ENCODE peak calls at places on chromosomes 2 and 18, in seven cellular contexts. O is cardiac muscle cell, E is progenitor cell of endocrine pancreas, W is dorsolateral prefrontal cortex, K is HFFc6, F is K562, U is lower lobe of right lung. D is an unnamed sample.
A peak's percentile ranks its signal among the peaks of the same experiment; 100 is the strongest.

GRCh38 chr2:172806426-172807008 is 70.9 kb downstream of the RAPGEF4 start:
- DNase-seq in O (peak; percentile 76), U (no peak), F (peak; percentile 30), E (no peak), W (no peak), K (peak; percentile 45), D (no peak)

GRCh38 chr18:45938488-45938935 is 28.6 kb downstream of the EPG5 start:
- DNase-seq in K (no peak), W (no peak), U (no peak), O (no peak), F (no peak), E (no peak), D (no peak)

GRCh38 chr2:5546176-5546575 is 146.0 kb upstream of the SOX11 start:
- DNase-seq in E (no peak), F (no peak), W (no peak), U (no peak), K (no peak), O (no peak), D (no peak)

GRCh38 chr18:50791599-50792438 is 28.0 kb downstream of the MRO start:
- DNase-seq in K (no peak), E (no peak), U (no peak), F (no peak), O (no peak), W (no peak), D (no peak)

GRCh38 chr2:46135936-46136335 is 161.3 kb upstream of the EPAS1 start:
- DNase-seq in F (no peak), E (no peak), W (no peak), O (peak; percentile 92), K (peak; percentile 61), U (no peak), D (no peak)

GRCh38 chr2:74894261-74895030 is 60.5 kb downstream of the HK2 start:
- DNase-seq in F (no peak), E (no peak), K (peak; percentile 64), O (peak; percentile 92), W (no peak), U (no peak), D (no peak)

GRCh38 chr2:219997341-219997851 is 370.0 kb downstream of the SLC4A3 start:
- DNase-seq in U (no peak), E (peak; percentile 36), W (peak; percentile 28), K (no peak), F (peak; percentile 6), O (peak; percentile 64), D (no peak)

GRCh38 chr2:86225581-86225980 is 26.3 kb downstream of the MRPL35 start:
- DNase-seq in O (peak; percentile 21), W (peak; percentile 67), E (no peak), F (no peak), K (no peak), U (no peak), D (no peak)

GRCh38 chr18:76589866-76590265 is 94.8 kb upstream of the ZNF516 start:
- DNase-seq in W (no peak), K (no peak), U (no peak), E (no peak), F (no peak), O (no peak), D (peak; percentile 40)

GRCh38 chr2:127154396-127154795 is 47.4 kb upstream of the BIN1 start:
- DNase-seq in W (no peak), K (no peak), U (no peak), F (no peak), E (no peak), O (no peak), D (peak; percentile 39)

GRCh38 chr2:213627054-213627710 is 342.9 kb downstream of the SPAG16 start:
- DNase-seq in E (no peak), W (no peak), O (no peak), F (no peak), U (no peak), K (no peak), D (no peak)
- TF ChIP-seq CTCF in E (no peak), W (no peak), O (no peak), F (no peak), U (no peak), K (no peak), D (no peak)

GRCh38 chr2:147082850-147083522 is 761.8 kb upstream of the ACVR2A start:
- DNase-seq in F (peak; percentile 21), U (no peak), K (peak; percentile 23), W (peak; percentile 42), O (peak; percentile 89), E (peak; percentile 54), D (no peak)
- TF ChIP-seq CTCF in F (peak; percentile 64), U (peak; percentile 85), K (peak; percentile 78), W (peak; percentile 93), O (peak; percentile 92), E (peak; percentile 91), D (peak; percentile 92)

GRCh38 chr18:24111936-24112335 is 26.9 kb upstream of the CABYR start:
- DNase-seq in K (no peak), E (no peak), F (no peak), U (no peak), W (no peak), O (no peak), D (no peak)
- TF ChIP-seq CTCF in K (no peak), E (no peak), F (no peak), U (no peak), W (no peak), O (no peak), D (no peak)

GRCh38 chr2:151381266-151381665 is 23.9 kb downstream of the TNFAIP6 start:
- DNase-seq in O (peak; percentile 92), W (no peak), U (no peak), F (no peak), K (no peak), E (no peak), D (no peak)

GRCh38 chr2:151374426-151374825 is 17.0 kb downstream of the TNFAIP6 start:
- DNase-seq in U (no peak), F (no peak), O (peak; percentile 87), K (peak; percentile 82), W (no peak), E (no peak), D (no peak)

GRCh38 chr2:151380617-151381235 is 23.3 kb downstream of the TNFAIP6 start:
- DNase-seq in K (no peak), U (no peak), W (no peak), O (peak; percentile 21), F (no peak), E (no peak), D (no peak)

DNA sequence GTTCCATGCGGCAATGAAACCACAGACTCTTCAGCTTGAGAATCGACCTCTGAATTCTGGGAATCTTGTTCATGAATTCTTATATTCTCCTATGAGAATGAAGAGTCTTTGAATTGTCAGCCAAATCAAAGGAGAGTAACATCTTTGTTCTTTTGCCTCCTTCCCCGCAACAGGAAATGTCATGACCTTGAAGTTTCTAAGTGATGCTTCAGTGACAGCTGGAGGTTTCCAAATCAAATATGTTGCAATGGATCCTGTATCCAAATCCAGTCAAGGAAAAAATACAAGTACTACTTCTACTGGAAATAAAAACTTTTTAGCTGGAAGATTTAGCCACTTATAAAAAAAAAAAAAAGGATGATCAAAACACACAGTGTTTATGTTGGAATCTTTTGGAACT is 21.8 kb downstream of the TNFAIP6 start:
- DNase-seq in F (no peak), U (no peak), W (no peak), E (no peak), O (peak; percentile 77), K (no peak), D (no peak)
- TF ChIP-seq CTCF in F (no peak), U (no peak), W (no peak), E (no peak), O (no peak), K (no peak), D (no peak)

GRCh38 chr18:1499265-1499664 is 594.6 kb downstream of the ADCYAP1 start:
- DNase-seq in W (no peak), O (peak; percentile 30), E (no peak), F (peak; percentile 20), U (no peak), K (no peak), D (no peak)
- TF ChIP-seq CTCF in W (no peak), O (peak; percentile 14), E (no peak), F (peak; percentile 34), U (no peak), K (peak; percentile 27), D (peak; percentile 49)

GRCh38 chr2:224611938-224612337 is 26.8 kb upstream of the CUL3 start:
- DNase-seq in E (no peak), W (no peak), O (no peak), K (no peak), U (no peak), F (no peak), D (no peak)
- TF ChIP-seq CTCF in E (no peak), W (no peak), O (no peak), K (peak; percentile 12), U (no peak), F (peak; percentile 24), D (no peak)

D was measured in type B pancreatic cell.